ENCODE peak calls at places on chromosomes 12 and 14, in nine cellular contexts. One of them, this sample, is unnamed.

GRCh38 chr14:100662850-100663527 is 63.7 kb upstream of the DLK1 start:
- DNase-seq in mucosa of descending colon: peak
- DNase-seq in activated CD4-positive, CD25-positive, alpha-beta regulatory T cell treated with anti-CD3 and anti-CD28 coated beads, Interleukin-2, amount 50 U/mL, for 16 hours: peak
- DNase-seq in iPS DF 6.9: no peak
- DNase-seq in stimulated activated naive CD8-positive, alpha-beta T cell treated with anti-CD3 and anti-CD28 coated beads, Interleukin-15, amount 100 ng/mL, for 72 hours: peak
- DNase-seq in esophagus squamous epithelium: no peak
- DNase-seq in CD4-positive, alpha-beta memory T cell: peak
- DNase-seq in neural crest cell: peak
- DNase-seq in adipocyte: peak
- DNase-seq in this sample: no peak

GRCh38 chr14:69354383-69355154 is 43.5 kb downstream of the ERH start:
- DNase-seq in mucosa of descending colon: peak
- DNase-seq in activated CD4-positive, CD25-positive, alpha-beta regulatory T cell treated with anti-CD3 and anti-CD28 coated beads, Interleukin-2, amount 50 U/mL, for 16 hours: peak
- DNase-seq in iPS DF 6.9: no peak
- DNase-seq in stimulated activated naive CD8-positive, alpha-beta T cell treated with anti-CD3 and anti-CD28 coated beads, Interleukin-15, amount 100 ng/mL, for 72 hours: peak
- DNase-seq in esophagus squamous epithelium: no peak
- DNase-seq in CD4-positive, alpha-beta memory T cell: peak
- DNase-seq in neural crest cell: no peak
- DNase-seq in adipocyte: no peak
- DNase-seq in this sample: no peak

GRCh38 chr14:101363880-101364391 is 197.4 kb upstream of the DIO3 start:
- DNase-seq in mucosa of descending colon: no peak
- DNase-seq in activated CD4-positive, CD25-positive, alpha-beta regulatory T cell treated with anti-CD3 and anti-CD28 coated beads, Interleukin-2, amount 50 U/mL, for 16 hours: no peak
- DNase-seq in iPS DF 6.9: no peak
- DNase-seq in stimulated activated naive CD8-positive, alpha-beta T cell treated with anti-CD3 and anti-CD28 coated beads, Interleukin-15, amount 100 ng/mL, for 72 hours: no peak
- DNase-seq in esophagus squamous epithelium: no peak
- DNase-seq in CD4-positive, alpha-beta memory T cell: no peak
- DNase-seq in neural crest cell: no peak
- DNase-seq in adipocyte: no peak
- DNase-seq in this sample: no peak

GRCh38 chr14:99037777-99038176 is 234.2 kb downstream of the BCL11B start:
- DNase-seq in mucosa of descending colon: no peak
- DNase-seq in activated CD4-positive, CD25-positive, alpha-beta regulatory T cell treated with anti-CD3 and anti-CD28 coated beads, Interleukin-2, amount 50 U/mL, for 16 hours: no peak
- DNase-seq in iPS DF 6.9: no peak
- DNase-seq in stimulated activated naive CD8-positive, alpha-beta T cell treated with anti-CD3 and anti-CD28 coated beads, Interleukin-15, amount 100 ng/mL, for 72 hours: no peak
- DNase-seq in esophagus squamous epithelium: no peak
- DNase-seq in CD4-positive, alpha-beta memory T cell: no peak
- DNase-seq in neural crest cell: no peak
- DNase-seq in adipocyte: no peak
- DNase-seq in this sample: no peak

GRCh38 chr12:71432936-71433335 is 6.7 kb upstream of the LGR5 start:
- DNase-seq in mucosa of descending colon: no peak
- DNase-seq in activated CD4-positive, CD25-positive, alpha-beta regulatory T cell treated with anti-CD3 and anti-CD28 coated beads, Interleukin-2, amount 50 U/mL, for 16 hours: no peak
- DNase-seq in iPS DF 6.9: no peak
- DNase-seq in stimulated activated naive CD8-positive, alpha-beta T cell treated with anti-CD3 and anti-CD28 coated beads, Interleukin-15, amount 100 ng/mL, for 72 hours: no peak
- DNase-seq in esophagus squamous epithelium: no peak
- DNase-seq in CD4-positive, alpha-beta memory T cell: no peak
- DNase-seq in neural crest cell: no peak
- DNase-seq in adipocyte: no peak
- DNase-seq in this sample: no peak

GRCh38 chr14:99329711-99330315 is 57.8 kb upstream of the BCL11B start:
- DNase-seq in mucosa of descending colon: no peak
- DNase-seq in activated CD4-positive, CD25-positive, alpha-beta regulatory T cell treated with anti-CD3 and anti-CD28 coated beads, Interleukin-2, amount 50 U/mL, for 16 hours: no peak
- DNase-seq in iPS DF 6.9: no peak
- DNase-seq in stimulated activated naive CD8-positive, alpha-beta T cell treated with anti-CD3 and anti-CD28 coated beads, Interleukin-15, amount 100 ng/mL, for 72 hours: no peak
- DNase-seq in esophagus squamous epithelium: no peak
- DNase-seq in CD4-positive, alpha-beta memory T cell: no peak
- DNase-seq in neural crest cell: no peak
- DNase-seq in adipocyte: no peak
- DNase-seq in this sample: no peak

GRCh38 chr12:93572712-93573551 is 457 bp downstream of the SOCS2 start:
- DNase-seq in mucosa of descending colon: peak
- DNase-seq in activated CD4-positive, CD25-positive, alpha-beta regulatory T cell treated with anti-CD3 and anti-CD28 coated beads, Interleukin-2, amount 50 U/mL, for 16 hours: no peak
- DNase-seq in iPS DF 6.9: no peak
- DNase-seq in stimulated activated naive CD8-positive, alpha-beta T cell treated with anti-CD3 and anti-CD28 coated beads, Interleukin-15, amount 100 ng/mL, for 72 hours: peak
- DNase-seq in esophagus squamous epithelium: no peak
- DNase-seq in CD4-positive, alpha-beta memory T cell: no peak
- DNase-seq in neural crest cell: peak
- DNase-seq in adipocyte: peak
- DNase-seq in this sample: no peak

GRCh38 chr14:77549451-77549850 is 50.8 kb upstream of the ISM2 start:
- DNase-seq in mucosa of descending colon: no peak
- DNase-seq in activated CD4-positive, CD25-positive, alpha-beta regulatory T cell treated with anti-CD3 and anti-CD28 coated beads, Interleukin-2, amount 50 U/mL, for 16 hours: no peak
- DNase-seq in iPS DF 6.9: no peak
- DNase-seq in stimulated activated naive CD8-positive, alpha-beta T cell treated with anti-CD3 and anti-CD28 coated beads, Interleukin-15, amount 100 ng/mL, for 72 hours: no peak
- DNase-seq in esophagus squamous epithelium: no peak
- DNase-seq in CD4-positive, alpha-beta memory T cell: no peak
- DNase-seq in neural crest cell: no peak
- DNase-seq in adipocyte: no peak
- DNase-seq in this sample: no peak

GRCh38 chr12:106285993-106286392 is 16.5 kb upstream of the TCP11L2 start:
- DNase-seq in mucosa of descending colon: no peak
- DNase-seq in activated CD4-positive, CD25-positive, alpha-beta regulatory T cell treated with anti-CD3 and anti-CD28 coated beads, Interleukin-2, amount 50 U/mL, for 16 hours: no peak
- DNase-seq in iPS DF 6.9: no peak
- DNase-seq in stimulated activated naive CD8-positive, alpha-beta T cell treated with anti-CD3 and anti-CD28 coated beads, Interleukin-15, amount 100 ng/mL, for 72 hours: no peak
- DNase-seq in esophagus squamous epithelium: no peak
- DNase-seq in CD4-positive, alpha-beta memory T cell: no peak
- DNase-seq in neural crest cell: no peak
- DNase-seq in adipocyte: no peak
- DNase-seq in this sample: no peak

GRCh38 chr12:21429994-21430393 is 7.5 kb upstream of the PYROXD1 start:
- DNase-seq in mucosa of descending colon: no peak
- DNase-seq in activated CD4-positive, CD25-positive, alpha-beta regulatory T cell treated with anti-CD3 and anti-CD28 coated beads, Interleukin-2, amount 50 U/mL, for 16 hours: no peak
- DNase-seq in iPS DF 6.9: no peak
- DNase-seq in stimulated activated naive CD8-positive, alpha-beta T cell treated with anti-CD3 and anti-CD28 coated beads, Interleukin-15, amount 100 ng/mL, for 72 hours: no peak
- DNase-seq in esophagus squamous epithelium: no peak
- DNase-seq in CD4-positive, alpha-beta memory T cell: no peak
- DNase-seq in neural crest cell: no peak
- DNase-seq in adipocyte: no peak
- DNase-seq in this sample: no peak

GRCh38 chr14:92501891-92502351 is 11.7 kb upstream of the RIN3 start:
- DNase-seq in mucosa of descending colon: no peak
- DNase-seq in activated CD4-positive, CD25-positive, alpha-beta regulatory T cell treated with anti-CD3 and anti-CD28 coated beads, Interleukin-2, amount 50 U/mL, for 16 hours: no peak
- DNase-seq in iPS DF 6.9: no peak
- DNase-seq in stimulated activated naive CD8-positive, alpha-beta T cell treated with anti-CD3 and anti-CD28 coated beads, Interleukin-15, amount 100 ng/mL, for 72 hours: no peak
- DNase-seq in esophagus squamous epithelium: no peak
- DNase-seq in CD4-positive, alpha-beta memory T cell: no peak
- DNase-seq in neural crest cell: no peak
- DNase-seq in adipocyte: peak
- DNase-seq in this sample: no peak

GRCh38 chr14:47278233-47278842 is 397.1 kb downstream of the MDGA2 start:
- DNase-seq in mucosa of descending colon: peak
- DNase-seq in activated CD4-positive, CD25-positive, alpha-beta regulatory T cell treated with anti-CD3 and anti-CD28 coated beads, Interleukin-2, amount 50 U/mL, for 16 hours: no peak
- DNase-seq in iPS DF 6.9: peak
- DNase-seq in stimulated activated naive CD8-positive, alpha-beta T cell treated with anti-CD3 and anti-CD28 coated beads, Interleukin-15, amount 100 ng/mL, for 72 hours: peak
- DNase-seq in esophagus squamous epithelium: no peak
- DNase-seq in CD4-positive, alpha-beta memory T cell: no peak
- DNase-seq in neural crest cell: peak
- DNase-seq in adipocyte: peak
- DNase-seq in this sample: no peak

GRCh38 chr12:95648990-95649791 is 97.9 kb upstream of the USP44 start:
- DNase-seq in mucosa of descending colon: peak
- DNase-seq in activated CD4-positive, CD25-positive, alpha-beta regulatory T cell treated with anti-CD3 and anti-CD28 coated beads, Interleukin-2, amount 50 U/mL, for 16 hours: no peak
- DNase-seq in iPS DF 6.9: no peak
- DNase-seq in stimulated activated naive CD8-positive, alpha-beta T cell treated with anti-CD3 and anti-CD28 coated beads, Interleukin-15, amount 100 ng/mL, for 72 hours: no peak
- DNase-seq in esophagus squamous epithelium: no peak
- DNase-seq in CD4-positive, alpha-beta memory T cell: no peak
- DNase-seq in neural crest cell: no peak
- DNase-seq in adipocyte: peak
- DNase-seq in this sample: no peak

GRCh38 chr12:82698959-82699358 is 12.3 kb downstream of the TMTC2 start:
- DNase-seq in mucosa of descending colon: no peak
- DNase-seq in activated CD4-positive, CD25-positive, alpha-beta regulatory T cell treated with anti-CD3 and anti-CD28 coated beads, Interleukin-2, amount 50 U/mL, for 16 hours: no peak
- DNase-seq in iPS DF 6.9: no peak
- DNase-seq in stimulated activated naive CD8-positive, alpha-beta T cell treated with anti-CD3 and anti-CD28 coated beads, Interleukin-15, amount 100 ng/mL, for 72 hours: no peak
- DNase-seq in esophagus squamous epithelium: no peak
- DNase-seq in CD4-positive, alpha-beta memory T cell: no peak
- DNase-seq in neural crest cell: no peak
- DNase-seq in adipocyte: no peak
- DNase-seq in this sample: no peak

GRCh38 chr14:55051426-55052258 is at the start of gene MAPK1IP1L:
- DNase-seq in mucosa of descending colon: peak
- DNase-seq in activated CD4-positive, CD25-positive, alpha-beta regulatory T cell treated with anti-CD3 and anti-CD28 coated beads, Interleukin-2, amount 50 U/mL, for 16 hours: peak
- DNase-seq in iPS DF 6.9: peak
- DNase-seq in stimulated activated naive CD8-positive, alpha-beta T cell treated with anti-CD3 and anti-CD28 coated beads, Interleukin-15, amount 100 ng/mL, for 72 hours: peak
- DNase-seq in esophagus squamous epithelium: peak
- DNase-seq in CD4-positive, alpha-beta memory T cell: peak
- DNase-seq in neural crest cell: peak
- DNase-seq in adipocyte: peak
- DNase-seq in this sample: peak

GRCh38 chr14:88614218-88614907 is 51.5 kb downstream of the ZC3H14 start:
- DNase-seq in mucosa of descending colon: no peak
- DNase-seq in activated CD4-positive, CD25-positive, alpha-beta regulatory T cell treated with anti-CD3 and anti-CD28 coated beads, Interleukin-2, amount 50 U/mL, for 16 hours: no peak
- DNase-seq in iPS DF 6.9: no peak
- DNase-seq in stimulated activated naive CD8-positive, alpha-beta T cell treated with anti-CD3 and anti-CD28 coated beads, Interleukin-15, amount 100 ng/mL, for 72 hours: no peak
- DNase-seq in esophagus squamous epithelium: no peak
- DNase-seq in CD4-positive, alpha-beta memory T cell: no peak
- DNase-seq in neural crest cell: no peak
- DNase-seq in adipocyte: peak
- DNase-seq in this sample: no peak

GRCh38 chr14:104341532-104342434 is 203.4 kb downstream of the KIF26A start:
- DNase-seq in mucosa of descending colon: peak
- DNase-seq in activated CD4-positive, CD25-positive, alpha-beta regulatory T cell treated with anti-CD3 and anti-CD28 coated beads, Interleukin-2, amount 50 U/mL, for 16 hours: no peak
- DNase-seq in iPS DF 6.9: peak
- DNase-seq in stimulated activated naive CD8-positive, alpha-beta T cell treated with anti-CD3 and anti-CD28 coated beads, Interleukin-15, amount 100 ng/mL, for 72 hours: peak
- DNase-seq in esophagus squamous epithelium: no peak
- DNase-seq in CD4-positive, alpha-beta memory T cell: no peak
- DNase-seq in neural crest cell: peak
- DNase-seq in adipocyte: no peak
- DNase-seq in this sample: no peak

GRCh38 chr12:12182926-12183325 is 83.9 kb downstream of the LRP6 start:
- DNase-seq in mucosa of descending colon: no peak
- DNase-seq in activated CD4-positive, CD25-positive, alpha-beta regulatory T cell treated with anti-CD3 and anti-CD28 coated beads, Interleukin-2, amount 50 U/mL, for 16 hours: no peak
- DNase-seq in iPS DF 6.9: no peak
- DNase-seq in stimulated activated naive CD8-positive, alpha-beta T cell treated with anti-CD3 and anti-CD28 coated beads, Interleukin-15, amount 100 ng/mL, for 72 hours: no peak
- DNase-seq in esophagus squamous epithelium: no peak
- DNase-seq in CD4-positive, alpha-beta memory T cell: no peak
- DNase-seq in neural crest cell: no peak
- DNase-seq in adipocyte: peak
- DNase-seq in this sample: no peak

GRCh38 chr14:106877527-106877926 is 1351.1 kb downstream of the TMEM121 start:
- DNase-seq in mucosa of descending colon: no peak
- DNase-seq in activated CD4-positive, CD25-positive, alpha-beta regulatory T cell treated with anti-CD3 and anti-CD28 coated beads, Interleukin-2, amount 50 U/mL, for 16 hours: no peak
- DNase-seq in iPS DF 6.9: no peak
- DNase-seq in stimulated activated naive CD8-positive, alpha-beta T cell treated with anti-CD3 and anti-CD28 coated beads, Interleukin-15, amount 100 ng/mL, for 72 hours: no peak
- DNase-seq in esophagus squamous epithelium: no peak
- DNase-seq in CD4-positive, alpha-beta memory T cell: no peak
- DNase-seq in neural crest cell: no peak
- DNase-seq in adipocyte: no peak
- DNase-seq in this sample: no peak

GRCh38 chr14:65035049-65035448 is 48.4 kb downstream of the FNTB start:
- DNase-seq in mucosa of descending colon: no peak
- DNase-seq in activated CD4-positive, CD25-positive, alpha-beta regulatory T cell treated with anti-CD3 and anti-CD28 coated beads, Interleukin-2, amount 50 U/mL, for 16 hours: no peak
- DNase-seq in iPS DF 6.9: no peak
- DNase-seq in stimulated activated naive CD8-positive, alpha-beta T cell treated with anti-CD3 and anti-CD28 coated beads, Interleukin-15, amount 100 ng/mL, for 72 hours: no peak
- DNase-seq in esophagus squamous epithelium: no peak
- DNase-seq in CD4-positive, alpha-beta memory T cell: no peak
- DNase-seq in neural crest cell: peak
- DNase-seq in adipocyte: no peak
- DNase-seq in this sample: no peak

GRCh38 chr12:124480469-124481256 is 86.7 kb downstream of the NCOR2 start:
- DNase-seq in mucosa of descending colon: peak
- DNase-seq in activated CD4-positive, CD25-positive, alpha-beta regulatory T cell treated with anti-CD3 and anti-CD28 coated beads, Interleukin-2, amount 50 U/mL, for 16 hours: no peak
- DNase-seq in iPS DF 6.9: no peak
- DNase-seq in stimulated activated naive CD8-positive, alpha-beta T cell treated with anti-CD3 and anti-CD28 coated beads, Interleukin-15, amount 100 ng/mL, for 72 hours: peak
- DNase-seq in esophagus squamous epithelium: no peak
- DNase-seq in CD4-positive, alpha-beta memory T cell: peak
- DNase-seq in neural crest cell: no peak
- DNase-seq in adipocyte: peak
- DNase-seq in this sample: no peak

GRCh38 chr12:65742481-65742971 is 81.8 kb upstream of the HMGA2 start:
- DNase-seq in mucosa of descending colon: no peak
- DNase-seq in activated CD4-positive, CD25-positive, alpha-beta regulatory T cell treated with anti-CD3 and anti-CD28 coated beads, Interleukin-2, amount 50 U/mL, for 16 hours: no peak
- DNase-seq in iPS DF 6.9: no peak
- DNase-seq in stimulated activated naive CD8-positive, alpha-beta T cell treated with anti-CD3 and anti-CD28 coated beads, Interleukin-15, amount 100 ng/mL, for 72 hours: no peak
- DNase-seq in esophagus squamous epithelium: no peak
- DNase-seq in CD4-positive, alpha-beta memory T cell: no peak
- DNase-seq in neural crest cell: peak
- DNase-seq in adipocyte: peak
- DNase-seq in this sample: no peak

GRCh38 chr12:81800298-81801148 is 41.4 kb upstream of the PPFIA2 start:
- DNase-seq in mucosa of descending colon: no peak
- DNase-seq in activated CD4-positive, CD25-positive, alpha-beta regulatory T cell treated with anti-CD3 and anti-CD28 coated beads, Interleukin-2, amount 50 U/mL, for 16 hours: no peak
- DNase-seq in iPS DF 6.9: no peak
- DNase-seq in stimulated activated naive CD8-positive, alpha-beta T cell treated with anti-CD3 and anti-CD28 coated beads, Interleukin-15, amount 100 ng/mL, for 72 hours: peak
- DNase-seq in esophagus squamous epithelium: no peak
- DNase-seq in CD4-positive, alpha-beta memory T cell: no peak
- DNase-seq in neural crest cell: no peak
- DNase-seq in adipocyte: peak
- DNase-seq in this sample: no peak

GRCh38 chr14:63155511-63156189 is 48.6 kb upstream of the RHOJ start:
- DNase-seq in mucosa of descending colon: no peak
- DNase-seq in activated CD4-positive, CD25-positive, alpha-beta regulatory T cell treated with anti-CD3 and anti-CD28 coated beads, Interleukin-2, amount 50 U/mL, for 16 hours: no peak
- DNase-seq in iPS DF 6.9: no peak
- DNase-seq in stimulated activated naive CD8-positive, alpha-beta T cell treated with anti-CD3 and anti-CD28 coated beads, Interleukin-15, amount 100 ng/mL, for 72 hours: no peak
- DNase-seq in esophagus squamous epithelium: no peak
- DNase-seq in CD4-positive, alpha-beta memory T cell: no peak
- DNase-seq in neural crest cell: no peak
- DNase-seq in adipocyte: peak
- DNase-seq in this sample: peak

GRCh38 chr12:9619411-9620179 is 11.9 kb upstream of the KLRB1 start:
- DNase-seq in mucosa of descending colon: no peak
- DNase-seq in activated CD4-positive, CD25-positive, alpha-beta regulatory T cell treated with anti-CD3 and anti-CD28 coated beads, Interleukin-2, amount 50 U/mL, for 16 hours: no peak
- DNase-seq in iPS DF 6.9: no peak
- DNase-seq in stimulated activated naive CD8-positive, alpha-beta T cell treated with anti-CD3 and anti-CD28 coated beads, Interleukin-15, amount 100 ng/mL, for 72 hours: no peak
- DNase-seq in esophagus squamous epithelium: no peak
- DNase-seq in CD4-positive, alpha-beta memory T cell: no peak
- DNase-seq in neural crest cell: no peak
- DNase-seq in adipocyte: no peak
- DNase-seq in this sample: no peak

GRCh38 chr12:131108171-131108955 is 154.7 kb downstream of the ADGRD1 start:
- DNase-seq in mucosa of descending colon: no peak
- DNase-seq in activated CD4-positive, CD25-positive, alpha-beta regulatory T cell treated with anti-CD3 and anti-CD28 coated beads, Interleukin-2, amount 50 U/mL, for 16 hours: no peak
- DNase-seq in iPS DF 6.9: no peak
- DNase-seq in stimulated activated naive CD8-positive, alpha-beta T cell treated with anti-CD3 and anti-CD28 coated beads, Interleukin-15, amount 100 ng/mL, for 72 hours: no peak
- DNase-seq in esophagus squamous epithelium: no peak
- DNase-seq in CD4-positive, alpha-beta memory T cell: no peak
- DNase-seq in neural crest cell: no peak
- DNase-seq in adipocyte: no peak
- DNase-seq in this sample: no peak

GRCh38 chr12:27534060-27534764 is 10.2 kb downstream of the PPFIBP1 start:
- DNase-seq in mucosa of descending colon: no peak
- DNase-seq in activated CD4-positive, CD25-positive, alpha-beta regulatory T cell treated with anti-CD3 and anti-CD28 coated beads, Interleukin-2, amount 50 U/mL, for 16 hours: no peak
- DNase-seq in iPS DF 6.9: no peak
- DNase-seq in stimulated activated naive CD8-positive, alpha-beta T cell treated with anti-CD3 and anti-CD28 coated beads, Interleukin-15, amount 100 ng/mL, for 72 hours: peak
- DNase-seq in esophagus squamous epithelium: no peak
- DNase-seq in CD4-positive, alpha-beta memory T cell: peak
- DNase-seq in neural crest cell: no peak
- DNase-seq in adipocyte: no peak
- DNase-seq in this sample: no peak

GRCh38 chr14:67680941-67681340 is 6.5 kb upstream of the VTI1B start:
- DNase-seq in mucosa of descending colon: peak
- DNase-seq in activated CD4-positive, CD25-positive, alpha-beta regulatory T cell treated with anti-CD3 and anti-CD28 coated beads, Interleukin-2, amount 50 U/mL, for 16 hours: no peak
- DNase-seq in iPS DF 6.9: no peak
- DNase-seq in stimulated activated naive CD8-positive, alpha-beta T cell treated with anti-CD3 and anti-CD28 coated beads, Interleukin-15, amount 100 ng/mL, for 72 hours: no peak
- DNase-seq in esophagus squamous epithelium: no peak
- DNase-seq in CD4-positive, alpha-beta memory T cell: no peak
- DNase-seq in neural crest cell: no peak
- DNase-seq in adipocyte: no peak
- DNase-seq in this sample: no peak

GRCh38 chr14:103091041-103091882 is 3.3 kb upstream of the EXOC3L4 start:
- DNase-seq in mucosa of descending colon: peak
- DNase-seq in activated CD4-positive, CD25-positive, alpha-beta regulatory T cell treated with anti-CD3 and anti-CD28 coated beads, Interleukin-2, amount 50 U/mL, for 16 hours: peak
- DNase-seq in iPS DF 6.9: no peak
- DNase-seq in stimulated activated naive CD8-positive, alpha-beta T cell treated with anti-CD3 and anti-CD28 coated beads, Interleukin-15, amount 100 ng/mL, for 72 hours: peak
- DNase-seq in esophagus squamous epithelium: no peak
- DNase-seq in CD4-positive, alpha-beta memory T cell: peak
- DNase-seq in neural crest cell: peak
- DNase-seq in adipocyte: peak
- DNase-seq in this sample: no peak

GRCh38 chr12:107435072-107435471 is 250.5 kb upstream of the PWP1 start:
- DNase-seq in mucosa of descending colon: no peak
- DNase-seq in activated CD4-positive, CD25-positive, alpha-beta regulatory T cell treated with anti-CD3 and anti-CD28 coated beads, Interleukin-2, amount 50 U/mL, for 16 hours: no peak
- DNase-seq in iPS DF 6.9: no peak
- DNase-seq in stimulated activated naive CD8-positive, alpha-beta T cell treated with anti-CD3 and anti-CD28 coated beads, Interleukin-15, amount 100 ng/mL, for 72 hours: no peak
- DNase-seq in esophagus squamous epithelium: no peak
- DNase-seq in CD4-positive, alpha-beta memory T cell: no peak
- DNase-seq in neural crest cell: no peak
- DNase-seq in adipocyte: peak
- DNase-seq in this sample: no peak

GRCh38 chr12:76266797-76267196 is 81.4 kb downstream of the BBS10 start:
- DNase-seq in mucosa of descending colon: no peak
- DNase-seq in activated CD4-positive, CD25-positive, alpha-beta regulatory T cell treated with anti-CD3 and anti-CD28 coated beads, Interleukin-2, amount 50 U/mL, for 16 hours: no peak
- DNase-seq in iPS DF 6.9: no peak
- DNase-seq in stimulated activated naive CD8-positive, alpha-beta T cell treated with anti-CD3 and anti-CD28 coated beads, Interleukin-15, amount 100 ng/mL, for 72 hours: no peak
- DNase-seq in esophagus squamous epithelium: no peak
- DNase-seq in CD4-positive, alpha-beta memory T cell: no peak
- DNase-seq in neural crest cell: no peak
- DNase-seq in adipocyte: peak
- DNase-seq in this sample: no peak

This sample was measured in brain pericyte.